ENCODE peak calls at places on chromosomes 6 and 20, in six cellular contexts. One of them, this sample, is unnamed.

GRCh38 chr6:148746363-148747144 is at the start of gene UST:
- DNase-seq in foreskin keratinocyte: peak
- DNase-seq in body of pancreas: peak
- DNase-seq in CD8-positive, alpha-beta T cell: peak
- DNase-seq in pancreas: peak
- DNase-seq in tibial artery: peak
- DNase-seq in this sample: peak

GRCh38 chr6:135939216-135939610 is 87.7 kb downstream of the PDE7B start:
- DNase-seq in foreskin keratinocyte: no peak
- DNase-seq in body of pancreas: no peak
- DNase-seq in CD8-positive, alpha-beta T cell: no peak
- DNase-seq in pancreas: no peak
- DNase-seq in tibial artery: peak
- DNase-seq in this sample: no peak

GRCh38 chr6:157655139-157655538 is 167.9 kb upstream of the SNX9 start:
- DNase-seq in foreskin keratinocyte: no peak
- DNase-seq in body of pancreas: no peak
- DNase-seq in CD8-positive, alpha-beta T cell: no peak
- DNase-seq in pancreas: no peak
- DNase-seq in tibial artery: no peak
- DNase-seq in this sample: no peak

GRCh38 chr6:147267658-147268057 is 63.4 kb downstream of the STXBP5 start:
- DNase-seq in foreskin keratinocyte: no peak
- DNase-seq in body of pancreas: no peak
- DNase-seq in CD8-positive, alpha-beta T cell: no peak
- DNase-seq in pancreas: no peak
- DNase-seq in tibial artery: no peak
- DNase-seq in this sample: no peak

GRCh38 chr20:39903806-39904205 is 785.2 kb downstream of the MAFB start:
- DNase-seq in foreskin keratinocyte: no peak
- DNase-seq in body of pancreas: no peak
- DNase-seq in CD8-positive, alpha-beta T cell: no peak
- DNase-seq in pancreas: no peak
- DNase-seq in tibial artery: no peak
- DNase-seq in this sample: no peak

GRCh38 chr6:150016324-150017185 is 8.8 kb downstream of the RAET1L start:
- DNase-seq in foreskin keratinocyte: no peak
- DNase-seq in body of pancreas: peak
- DNase-seq in CD8-positive, alpha-beta T cell: peak
- DNase-seq in pancreas: peak
- DNase-seq in tibial artery: peak
- DNase-seq in this sample: peak

GRCh38 chr6:74451953-74452352 is 753.9 kb downstream of the COL12A1 start:
- DNase-seq in foreskin keratinocyte: no peak
- DNase-seq in body of pancreas: no peak
- DNase-seq in CD8-positive, alpha-beta T cell: no peak
- DNase-seq in pancreas: no peak
- DNase-seq in tibial artery: no peak
- DNase-seq in this sample: no peak

GRCh38 chr20:5781798-5782750 is 31.9 kb downstream of the SHLD1 start:
- DNase-seq in foreskin keratinocyte: no peak
- DNase-seq in body of pancreas: peak
- DNase-seq in CD8-positive, alpha-beta T cell: no peak
- DNase-seq in pancreas: peak
- DNase-seq in tibial artery: no peak
- DNase-seq in this sample: no peak

GRCh38 chr6:168536196-168536595 is 95.2 kb downstream of the SMOC2 start:
- DNase-seq in foreskin keratinocyte: no peak
- DNase-seq in body of pancreas: no peak
- DNase-seq in CD8-positive, alpha-beta T cell: no peak
- DNase-seq in pancreas: no peak
- DNase-seq in tibial artery: no peak
- DNase-seq in this sample: no peak

GRCh38 chr20:52959125-52959524 is 13.0 kb upstream of the TSHZ2 start:
- DNase-seq in foreskin keratinocyte: no peak
- DNase-seq in body of pancreas: no peak
- DNase-seq in CD8-positive, alpha-beta T cell: no peak
- DNase-seq in pancreas: peak
- DNase-seq in tibial artery: no peak
- DNase-seq in this sample: no peak
- TF ChIP-seq CTCF in foreskin keratinocyte: peak
- TF ChIP-seq CTCF in body of pancreas: peak
- TF ChIP-seq CTCF in CD8-positive, alpha-beta T cell: no peak
- TF ChIP-seq CTCF in pancreas: no peak
- TF ChIP-seq CTCF in tibial artery: no peak
- TF ChIP-seq CTCF in this sample: no peak

DNA sequence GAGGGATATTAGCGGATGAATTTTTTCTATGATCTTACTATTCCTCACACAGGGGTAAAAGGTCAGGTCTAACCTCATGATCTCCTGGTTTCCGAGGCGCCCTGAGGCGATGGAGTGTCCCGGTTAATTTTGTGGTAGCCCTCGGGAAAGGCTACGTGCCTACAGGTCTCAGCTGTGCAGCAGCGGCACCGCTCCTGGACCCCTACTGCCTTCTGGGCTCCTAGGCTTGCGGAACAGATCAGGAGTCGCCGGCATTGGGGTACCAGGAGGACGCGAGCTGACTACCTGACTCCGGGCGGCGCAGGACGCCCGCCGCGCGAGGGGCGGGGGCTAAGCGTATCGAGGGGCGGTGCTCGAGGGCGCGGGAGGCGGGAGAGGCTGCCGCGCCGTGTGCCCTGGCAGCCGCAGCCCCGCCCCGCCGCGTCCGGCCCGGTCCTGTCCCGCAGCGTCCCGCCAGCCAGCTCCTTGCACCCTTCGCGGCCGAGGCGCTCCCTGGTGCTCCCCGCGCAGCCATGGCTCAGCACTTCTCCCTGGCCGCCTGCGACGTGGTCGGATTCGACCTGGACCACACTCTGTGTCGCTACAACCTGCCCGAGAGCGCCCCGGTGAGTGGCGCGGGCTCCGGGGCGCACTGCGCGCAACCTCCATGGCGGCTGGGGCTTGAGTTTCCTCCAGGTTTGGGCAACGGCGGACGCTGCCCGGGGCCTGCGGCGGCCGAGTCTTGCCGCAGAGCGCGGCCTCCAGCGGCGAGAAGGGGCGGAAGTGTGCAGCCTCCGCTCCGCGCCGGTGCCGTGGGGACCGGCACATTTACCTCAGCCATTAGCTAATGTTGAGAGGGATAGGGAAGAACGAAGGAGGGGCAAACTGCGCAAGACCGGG is at the start of gene NT5DC1:
- DNase-seq in foreskin keratinocyte: peak
- DNase-seq in body of pancreas: peak
- DNase-seq in CD8-positive, alpha-beta T cell: peak
- DNase-seq in pancreas: peak
- DNase-seq in tibial artery: peak
- DNase-seq in this sample: peak
- TF ChIP-seq CTCF in foreskin keratinocyte: peak
- TF ChIP-seq CTCF in body of pancreas: peak
- TF ChIP-seq CTCF in CD8-positive, alpha-beta T cell: peak
- TF ChIP-seq CTCF in pancreas: no peak
- TF ChIP-seq CTCF in tibial artery: peak
- TF ChIP-seq CTCF in this sample: no peak

DNA sequence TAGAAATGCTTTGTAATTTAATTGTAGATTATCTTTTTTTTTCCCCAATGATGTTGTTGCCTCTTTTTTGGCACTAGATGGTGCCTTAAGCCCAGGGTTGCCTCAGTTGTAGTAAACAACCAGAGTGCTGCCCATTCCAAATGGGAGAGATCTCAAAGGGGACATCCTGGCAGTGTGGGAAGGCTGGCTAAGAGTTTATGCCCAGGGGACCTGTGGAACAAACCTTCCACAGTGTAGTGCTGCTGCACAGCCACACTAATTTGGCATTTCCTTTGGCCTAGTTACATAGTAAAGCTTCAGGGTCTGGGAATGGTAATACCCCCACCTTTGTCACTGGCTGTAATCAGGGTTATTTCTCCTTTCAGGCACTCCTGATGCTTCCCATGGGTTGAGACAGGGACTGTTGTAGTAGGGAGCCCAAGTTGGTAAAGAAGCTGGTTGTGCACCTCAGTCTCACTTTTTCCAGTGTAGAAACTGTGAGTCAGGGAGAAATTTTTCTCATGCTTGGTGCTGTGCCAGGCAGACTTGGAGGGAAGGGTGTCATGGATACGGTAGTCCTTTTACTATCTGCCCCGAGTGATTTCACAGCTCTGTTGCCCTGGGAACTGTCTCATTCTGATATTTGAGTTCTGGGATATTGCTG is 177.8 kb upstream of the ECI2 start:
- DNase-seq in foreskin keratinocyte: peak
- DNase-seq in body of pancreas: peak
- DNase-seq in CD8-positive, alpha-beta T cell: no peak
- DNase-seq in pancreas: peak
- DNase-seq in tibial artery: peak
- DNase-seq in this sample: no peak
- TF ChIP-seq CTCF in foreskin keratinocyte: peak
- TF ChIP-seq CTCF in body of pancreas: peak
- TF ChIP-seq CTCF in CD8-positive, alpha-beta T cell: no peak
- TF ChIP-seq CTCF in pancreas: no peak
- TF ChIP-seq CTCF in tibial artery: peak
- TF ChIP-seq CTCF in this sample: no peak

GRCh38 chr6:1062786-1063545 is 248.9 kb upstream of the FOXQ1 start:
- DNase-seq in foreskin keratinocyte: no peak
- DNase-seq in body of pancreas: no peak
- DNase-seq in CD8-positive, alpha-beta T cell: no peak
- DNase-seq in pancreas: no peak
- DNase-seq in tibial artery: no peak
- DNase-seq in this sample: no peak
- TF ChIP-seq CTCF in foreskin keratinocyte: no peak
- TF ChIP-seq CTCF in body of pancreas: no peak
- TF ChIP-seq CTCF in CD8-positive, alpha-beta T cell: no peak
- TF ChIP-seq CTCF in pancreas: no peak
- TF ChIP-seq CTCF in tibial artery: no peak
- TF ChIP-seq CTCF in this sample: no peak

GRCh38 chr6:44670146-44670545 is 282.6 kb downstream of the CDC5L start:
- DNase-seq in foreskin keratinocyte: no peak
- DNase-seq in body of pancreas: no peak
- DNase-seq in CD8-positive, alpha-beta T cell: no peak
- DNase-seq in pancreas: no peak
- DNase-seq in tibial artery: no peak
- DNase-seq in this sample: no peak
- TF ChIP-seq CTCF in foreskin keratinocyte: no peak
- TF ChIP-seq CTCF in body of pancreas: no peak
- TF ChIP-seq CTCF in CD8-positive, alpha-beta T cell: no peak
- TF ChIP-seq CTCF in pancreas: no peak
- TF ChIP-seq CTCF in tibial artery: no peak
- TF ChIP-seq CTCF in this sample: no peak

DNA sequence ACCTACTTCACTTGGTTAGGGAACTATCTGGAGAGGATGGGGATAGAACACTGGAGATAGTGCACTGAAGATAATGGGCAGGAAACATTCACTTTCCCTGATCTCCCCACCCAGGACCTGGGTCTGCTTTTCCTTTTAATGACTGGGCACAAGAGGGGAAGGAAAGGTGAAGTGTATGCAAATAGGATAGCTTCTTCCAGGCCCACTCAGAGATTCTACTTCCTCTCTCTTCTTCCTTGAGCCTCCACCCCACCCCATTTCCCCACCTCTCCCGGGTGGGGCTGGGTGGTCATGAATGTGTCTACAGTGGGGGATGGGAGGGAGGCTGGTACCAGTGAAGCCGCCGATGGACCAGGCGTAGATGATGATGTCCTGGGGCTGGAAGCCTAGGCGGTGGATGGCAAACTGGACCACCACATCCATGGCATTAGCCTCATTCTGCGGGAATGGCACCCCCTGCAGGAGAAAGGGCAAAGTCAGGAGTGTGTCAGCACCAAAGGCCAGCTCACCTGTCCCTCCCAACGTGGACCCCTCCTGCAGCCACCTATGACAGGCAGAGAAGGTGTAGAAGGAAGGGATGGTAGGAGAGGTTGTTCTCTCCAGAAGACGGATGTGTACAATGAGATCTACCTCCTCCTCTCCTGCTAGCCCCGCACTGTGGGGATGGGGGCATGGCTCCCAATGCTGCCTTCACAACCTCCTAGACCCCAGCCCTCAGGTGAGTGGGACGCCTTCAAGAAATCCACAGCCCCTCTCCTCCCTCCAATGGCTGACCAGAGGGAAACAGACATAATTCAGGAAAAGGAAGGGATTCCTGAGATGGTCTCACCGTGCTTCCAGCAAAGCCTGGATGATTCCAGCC is 8.6 kb upstream of the LY6G5C start:
- DNase-seq in foreskin keratinocyte: no peak
- DNase-seq in body of pancreas: no peak
- DNase-seq in CD8-positive, alpha-beta T cell: no peak
- DNase-seq in pancreas: no peak
- DNase-seq in tibial artery: no peak
- DNase-seq in this sample: no peak
- TF ChIP-seq CTCF in foreskin keratinocyte: peak
- TF ChIP-seq CTCF in body of pancreas: peak
- TF ChIP-seq CTCF in CD8-positive, alpha-beta T cell: peak
- TF ChIP-seq CTCF in pancreas: no peak
- TF ChIP-seq CTCF in tibial artery: no peak
- TF ChIP-seq CTCF in this sample: no peak

DNA sequence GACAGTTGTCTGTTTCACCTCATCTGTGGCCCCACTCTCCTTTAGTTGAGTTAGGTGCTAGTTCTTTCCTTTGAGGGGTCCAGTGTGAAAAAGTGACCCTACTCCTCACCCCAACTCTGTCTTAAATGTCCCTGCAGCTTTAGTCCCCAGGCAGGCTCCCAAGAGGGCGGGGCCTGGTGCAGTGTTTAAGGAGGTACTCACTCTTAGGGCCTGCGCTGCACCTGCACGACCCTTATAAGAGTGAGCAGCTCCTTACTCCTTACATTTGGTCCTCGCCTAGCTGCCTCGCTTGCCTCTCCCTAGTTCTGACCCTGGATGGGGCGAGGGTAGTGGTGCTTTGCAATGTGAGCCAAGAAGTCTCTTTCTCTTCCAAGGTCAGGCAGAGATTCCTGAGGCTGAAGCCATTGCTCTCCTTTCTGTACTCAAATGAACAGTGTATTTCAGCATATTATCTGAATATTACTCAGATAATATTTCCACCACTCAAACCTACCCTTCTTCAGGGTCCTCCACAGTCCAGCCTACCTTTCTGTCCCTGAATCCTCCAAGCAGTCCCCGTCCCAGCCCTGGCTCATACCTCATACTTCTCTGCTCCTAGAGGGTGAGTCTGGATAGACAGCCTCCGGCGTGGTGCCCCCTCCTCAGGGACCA is 11.9 kb upstream of the VEGFA start:
- DNase-seq in foreskin keratinocyte: no peak
- DNase-seq in body of pancreas: peak
- DNase-seq in CD8-positive, alpha-beta T cell: no peak
- DNase-seq in pancreas: no peak
- DNase-seq in tibial artery: no peak
- DNase-seq in this sample: no peak
- TF ChIP-seq CTCF in foreskin keratinocyte: no peak
- TF ChIP-seq CTCF in body of pancreas: no peak
- TF ChIP-seq CTCF in CD8-positive, alpha-beta T cell: no peak
- TF ChIP-seq CTCF in pancreas: no peak
- TF ChIP-seq CTCF in tibial artery: no peak
- TF ChIP-seq CTCF in this sample: no peak

This sample was measured in testis.